ENCODE peak calls at places on chromosomes 13 and 19, in ten cellular contexts. X, K, N, E, O, V, F, P, R and C are unnamed samples.
A peak's percentile ranks its signal among the peaks of the same experiment; 100 is the strongest.

GRCh38 chr19:7515091-7515470 is 822 bp upstream of the ZNF358 start:
- DNase-seq in X (no peak), K (peak; percentile 88), N (no peak), E (no peak), O (peak; percentile 79), V (no peak), F (peak; percentile 82), P (no peak), R (no peak), C (no peak)

GRCh38 chr13:47679391-47679790 is 321.7 kb downstream of the SUCLA2 start:
- DNase-seq in X (no peak), K (no peak), N (no peak), E (no peak), O (no peak), V (peak; percentile 32), F (peak; percentile 50), P (no peak), R (no peak), C (peak; percentile 28)

GRCh38 chr13:41459754-41460111 is 2.4 kb downstream of the RGCC start:
- DNase-seq in X (no peak), K (no peak), N (no peak), E (no peak), O (no peak), V (no peak), F (no peak), P (no peak), R (no peak), C (no peak)

GRCh38 chr13:27965740-27966640 is 3.1 kb downstream of the CDX2 start:
- DNase-seq in X (no peak), K (no peak), N (no peak), E (no peak), O (no peak), V (no peak), F (no peak), P (no peak), R (no peak), C (no peak)

GRCh38 chr13:114145256-114145655 is 12.8 kb upstream of the RASA3 start:
- DNase-seq in X (no peak), K (no peak), N (no peak), E (peak; percentile 88), O (no peak), V (no peak), F (no peak), P (no peak), R (no peak), C (no peak)

GRCh38 chr19:13026478-13026999 is 31.3 kb downstream of the NFIX start:
- DNase-seq in X (no peak), K (no peak), N (no peak), E (no peak), O (no peak), V (peak; percentile 60), F (peak; percentile 79), P (no peak), R (no peak), C (peak; percentile 23)

GRCh38 chr19:19259741-19260140 is 13.4 kb downstream of the TM6SF2 start:
- DNase-seq in X (no peak), K (no peak), N (no peak), E (peak; percentile 54), O (no peak), V (peak; percentile 36), F (peak; percentile 14), P (peak; percentile 46), R (no peak), C (no peak)

GRCh38 chr19:292281-292884 is 1.2 kb upstream of the PLPP2 start:
- DNase-seq in X (no peak), K (no peak), N (no peak), E (no peak), O (no peak), V (no peak), F (no peak), P (no peak), R (no peak), C (no peak)

GRCh38 chr13:104782741-104783140 is 1716.5 kb upstream of the SLC10A2 start:
- DNase-seq in X (no peak), K (no peak), N (no peak), E (no peak), O (no peak), V (no peak), F (no peak), P (no peak), R (no peak), C (no peak)

GRCh38 chr19:39754544-39754943 is 16.7 kb upstream of the CLC start:
- DNase-seq in X (no peak), K (no peak), N (no peak), E (no peak), O (no peak), V (no peak), F (no peak), P (no peak), R (no peak), C (no peak)

GRCh38 chr13:80658705-80659104 is 317.8 kb upstream of the SPRY2 start:
- DNase-seq in X (no peak), K (no peak), N (no peak), E (no peak), O (no peak), V (no peak), F (no peak), P (no peak), R (no peak), C (no peak)

GRCh38 chr13:80654638-80655249 is 313.8 kb upstream of the SPRY2 start:
- DNase-seq in X (no peak), K (no peak), N (no peak), E (no peak), O (no peak), V (peak; percentile 36), F (no peak), P (no peak), R (no peak), C (no peak)

GRCh38 chr13:80655778-80656518 is 315.0 kb upstream of the SPRY2 start:
- DNase-seq in X (no peak), K (no peak), N (no peak), E (no peak), O (no peak), V (no peak), F (no peak), P (no peak), R (no peak), C (no peak)
- TF ChIP-seq CTCF in X (no peak), K (no peak), N (no peak), E (no peak), O (no peak), V (peak; percentile 9), F (no peak), P (no peak), R (no peak), C (no peak)

DNA sequence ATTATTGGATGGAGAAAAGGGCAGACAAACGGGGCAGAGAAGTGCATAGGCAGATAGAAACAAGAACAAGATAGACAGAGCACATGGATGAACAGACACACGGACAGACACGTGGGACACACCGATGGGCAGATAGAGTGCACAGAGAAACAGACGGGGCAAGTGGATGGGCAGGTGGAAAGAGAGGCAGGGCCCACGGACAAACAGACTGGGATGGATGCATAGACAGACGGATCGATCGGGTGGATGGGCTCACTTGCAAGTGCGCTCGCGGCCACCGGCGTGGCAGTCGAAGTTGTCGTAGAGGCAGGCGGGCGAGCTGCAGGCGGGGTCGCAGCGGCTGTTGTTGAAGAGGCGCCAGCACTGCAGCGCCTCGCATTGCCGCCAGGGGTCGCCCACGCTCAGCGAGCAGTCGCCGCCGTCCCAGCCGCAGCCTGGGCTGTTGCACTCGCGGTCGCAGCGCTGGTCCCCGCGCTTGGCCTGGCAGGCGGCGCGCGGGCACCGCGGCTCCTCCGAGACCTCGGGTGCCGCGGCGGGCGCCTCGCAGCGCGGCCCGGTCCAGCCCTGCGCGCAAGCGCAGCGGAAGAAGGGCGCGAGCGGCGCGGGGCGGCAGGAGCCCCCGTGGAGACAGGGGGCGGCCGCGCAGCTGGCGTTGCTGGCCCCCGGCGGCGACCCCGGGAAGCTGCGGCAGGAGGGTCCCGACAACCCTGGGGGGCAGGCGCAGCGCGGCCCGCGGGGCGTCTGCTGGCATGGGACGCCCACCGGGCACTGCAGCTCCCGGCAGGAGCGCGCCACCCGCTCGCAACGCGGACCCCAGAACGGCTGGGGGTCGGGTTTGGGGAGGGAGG is 23.3 kb downstream of the NOTCH3 start:
- DNase-seq in X (peak; percentile 63), K (peak; percentile 73), N (peak; percentile 82), E (peak; percentile 83), O (no peak), V (peak; percentile 73), F (peak; percentile 65), P (no peak), R (peak; percentile 92), C (peak; percentile 57)
- TF ChIP-seq CTCF in X (peak; percentile 99), K (peak; percentile 100), N (peak; percentile 98), E (peak; percentile 94), O (peak; percentile 98), V (peak; percentile 62), F (peak; percentile 63), P (peak; percentile 31), R (peak; percentile 95), C (peak; percentile 97)

DNA sequence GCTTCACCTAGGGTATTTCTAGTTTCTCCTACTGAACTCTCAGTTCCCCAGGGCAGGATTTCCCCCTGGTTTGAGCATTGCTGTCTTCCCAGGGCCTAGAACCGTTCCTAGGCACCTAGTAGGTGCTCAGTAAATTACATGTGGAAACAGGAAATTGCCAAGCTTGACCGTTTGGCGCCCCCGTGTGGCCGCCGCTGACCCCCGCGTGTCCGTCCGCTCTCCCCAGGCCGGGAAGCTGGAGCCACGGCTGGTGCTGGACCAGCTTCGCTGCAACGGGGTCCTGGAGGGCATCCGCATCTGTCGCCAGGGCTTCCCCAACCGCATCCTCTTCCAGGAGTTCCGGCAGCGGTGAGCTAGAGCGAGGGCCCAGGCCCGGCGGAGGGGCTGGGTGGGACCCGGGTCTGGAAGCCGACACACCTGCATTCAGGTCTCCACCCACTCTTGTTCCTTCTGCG is 55.5 kb downstream of the MYH14 start:
- DNase-seq in X (no peak), K (no peak), N (no peak), E (no peak), O (no peak), V (no peak), F (no peak), P (no peak), R (no peak), C (no peak)
- TF ChIP-seq CTCF in X (no peak), K (peak; percentile 7), N (peak; percentile 35), E (peak; percentile 32), O (peak; percentile 38), V (no peak), F (peak; percentile 3), P (peak; percentile 95), R (no peak), C (peak; percentile 74)

GRCh38 chr19:10553087-10553667 is 9.5 kb downstream of the ATG4D start:
- DNase-seq in X (no peak), K (no peak), N (no peak), E (no peak), O (no peak), V (no peak), F (no peak), P (no peak), R (no peak), C (no peak)

GRCh38 chr19:10549733-10550132 is 6.0 kb downstream of the ATG4D start:
- DNase-seq in X (no peak), K (no peak), N (no peak), E (no peak), O (no peak), V (no peak), F (no peak), P (no peak), R (no peak), C (no peak)

GRCh38 chr19:10552596-10553053 is 8.9 kb downstream of the ATG4D start:
- DNase-seq in X (no peak), K (no peak), N (no peak), E (peak; percentile 71), O (no peak), V (no peak), F (peak; percentile 17), P (no peak), R (no peak), C (no peak)

GRCh38 chr19:10550336-10550735 is 6.6 kb downstream of the ATG4D start:
- DNase-seq in X (no peak), K (no peak), N (no peak), E (no peak), O (no peak), V (no peak), F (no peak), P (no peak), R (no peak), C (no peak)

GRCh38 chr19:10551698-10552301 is 8.1 kb downstream of the ATG4D start:
- DNase-seq in X (no peak), K (no peak), N (no peak), E (peak; percentile 45), O (no peak), V (peak; percentile 81), F (peak; percentile 22), P (peak; percentile 72), R (no peak), C (peak; percentile 31)
- TF ChIP-seq CTCF in X (no peak), K (no peak), N (no peak), E (peak; percentile 37), O (no peak), V (peak; percentile 53), F (peak; percentile 18), P (peak; percentile 46), R (no peak), C (peak; percentile 56)